ENCODE peak calls at places on chromosomes 12 and 14, in eight cellular contexts. One of them, this sample, is unnamed.

GRCh38 chr12:39368096-39368495 is 74.8 kb downstream of the KIF21A start:
- DNase-seq in AG10803: peak; percentile 33
- DNase-seq in Calu3: no peak
- DNase-seq in lower lobe of right lung: no peak
- DNase-seq in PC-9: no peak
- DNase-seq in choroid plexus epithelial cell: no peak
- DNase-seq in foreskin fibroblast: peak; percentile 6
- DNase-seq in cardiac muscle cell: no peak
- DNase-seq in this sample: no peak

GRCh38 chr14:68520637-68521556 is 272.0 kb downstream of the ZFP36L1 start:
- DNase-seq in AG10803: no peak
- DNase-seq in Calu3: peak; percentile 85
- DNase-seq in lower lobe of right lung: peak; percentile 73
- DNase-seq in PC-9: peak; percentile 86
- DNase-seq in choroid plexus epithelial cell: no peak
- DNase-seq in foreskin fibroblast: no peak
- DNase-seq in cardiac muscle cell: no peak
- DNase-seq in this sample: no peak

GRCh38 chr14:59454131-59454530 is 11.0 kb downstream of the GPR135 start:
- DNase-seq in AG10803: peak; percentile 98
- DNase-seq in Calu3: no peak
- DNase-seq in lower lobe of right lung: no peak
- DNase-seq in PC-9: no peak
- DNase-seq in choroid plexus epithelial cell: peak; percentile 93
- DNase-seq in foreskin fibroblast: peak; percentile 88
- DNase-seq in cardiac muscle cell: no peak
- DNase-seq in this sample: no peak

GRCh38 chr12:96466939-96467751 is 22.2 kb upstream of the CFAP54 start:
- DNase-seq in AG10803: no peak
- DNase-seq in Calu3: peak; percentile 22
- DNase-seq in lower lobe of right lung: no peak
- DNase-seq in PC-9: no peak
- DNase-seq in choroid plexus epithelial cell: no peak
- DNase-seq in foreskin fibroblast: peak; percentile 29
- DNase-seq in cardiac muscle cell: no peak
- DNase-seq in this sample: no peak

GRCh38 chr14:99402283-99402648 is 78.4 kb downstream of the SETD3 start:
- DNase-seq in AG10803: no peak
- DNase-seq in Calu3: no peak
- DNase-seq in lower lobe of right lung: no peak
- DNase-seq in PC-9: no peak
- DNase-seq in choroid plexus epithelial cell: no peak
- DNase-seq in foreskin fibroblast: no peak
- DNase-seq in cardiac muscle cell: no peak
- DNase-seq in this sample: no peak

GRCh38 chr12:78636253-78636855 is 228.2 kb upstream of the SYT1 start:
- DNase-seq in AG10803: peak; percentile 55
- DNase-seq in Calu3: no peak
- DNase-seq in lower lobe of right lung: no peak
- DNase-seq in PC-9: no peak
- DNase-seq in choroid plexus epithelial cell: peak; percentile 28
- DNase-seq in foreskin fibroblast: peak; percentile 11
- DNase-seq in cardiac muscle cell: no peak
- DNase-seq in this sample: no peak

GRCh38 chr12:97276198-97276580 is 186.4 kb upstream of the RMST start:
- DNase-seq in AG10803: no peak
- DNase-seq in Calu3: peak; percentile 4
- DNase-seq in lower lobe of right lung: no peak
- DNase-seq in PC-9: no peak
- DNase-seq in choroid plexus epithelial cell: no peak
- DNase-seq in foreskin fibroblast: no peak
- DNase-seq in cardiac muscle cell: no peak
- DNase-seq in this sample: no peak

GRCh38 chr14:73645248-73645610 is 443 bp downstream of the DNAL1 start:
- DNase-seq in AG10803: no peak
- DNase-seq in Calu3: no peak
- DNase-seq in lower lobe of right lung: no peak
- DNase-seq in PC-9: no peak
- DNase-seq in choroid plexus epithelial cell: no peak
- DNase-seq in foreskin fibroblast: no peak
- DNase-seq in cardiac muscle cell: no peak
- DNase-seq in this sample: no peak

GRCh38 chr12:111557271-111558106 is 41.6 kb downstream of the ATXN2 start:
- DNase-seq in AG10803: peak; percentile 66
- DNase-seq in Calu3: no peak
- DNase-seq in lower lobe of right lung: no peak
- DNase-seq in PC-9: no peak
- DNase-seq in choroid plexus epithelial cell: peak; percentile 30
- DNase-seq in foreskin fibroblast: no peak
- DNase-seq in cardiac muscle cell: no peak
- DNase-seq in this sample: no peak

GRCh38 chr14:63248211-63248610 is 44.0 kb downstream of the RHOJ start:
- DNase-seq in AG10803: peak; percentile 67
- DNase-seq in Calu3: no peak
- DNase-seq in lower lobe of right lung: no peak
- DNase-seq in PC-9: no peak
- DNase-seq in choroid plexus epithelial cell: peak; percentile 55
- DNase-seq in foreskin fibroblast: no peak
- DNase-seq in cardiac muscle cell: no peak
- DNase-seq in this sample: no peak

GRCh38 chr12:112370156-112370555 is 12.1 kb downstream of the HECTD4 start:
- DNase-seq in AG10803: peak; percentile 34
- DNase-seq in Calu3: no peak
- DNase-seq in lower lobe of right lung: no peak
- DNase-seq in PC-9: no peak
- DNase-seq in choroid plexus epithelial cell: peak; percentile 35
- DNase-seq in foreskin fibroblast: no peak
- DNase-seq in cardiac muscle cell: no peak
- DNase-seq in this sample: no peak

GRCh38 chr12:124992874-124993567 is 424 bp upstream of the BRI3BP start:
- DNase-seq in AG10803: no peak
- DNase-seq in Calu3: peak; percentile 92
- DNase-seq in lower lobe of right lung: peak; percentile 65
- DNase-seq in PC-9: peak; percentile 66
- DNase-seq in choroid plexus epithelial cell: peak; percentile 39
- DNase-seq in foreskin fibroblast: peak; percentile 20
- DNase-seq in cardiac muscle cell: peak; percentile 85
- DNase-seq in this sample: peak; percentile 74

GRCh38 chr12:121455766-121456420 is 56.0 kb downstream of the RNF34 start:
- DNase-seq in AG10803: no peak
- DNase-seq in Calu3: no peak
- DNase-seq in lower lobe of right lung: no peak
- DNase-seq in PC-9: no peak
- DNase-seq in choroid plexus epithelial cell: no peak
- DNase-seq in foreskin fibroblast: no peak
- DNase-seq in cardiac muscle cell: no peak
- DNase-seq in this sample: no peak

GRCh38 chr14:35851823-35852222 is 25.7 kb downstream of the BRMS1L start:
- DNase-seq in AG10803: no peak
- DNase-seq in Calu3: no peak
- DNase-seq in lower lobe of right lung: no peak
- DNase-seq in PC-9: no peak
- DNase-seq in choroid plexus epithelial cell: no peak
- DNase-seq in foreskin fibroblast: no peak
- DNase-seq in cardiac muscle cell: no peak
- DNase-seq in this sample: no peak

GRCh38 chr14:90384543-90384911 is 12.3 kb upstream of the CALM1 start:
- DNase-seq in AG10803: peak; percentile 29
- DNase-seq in Calu3: no peak
- DNase-seq in lower lobe of right lung: no peak
- DNase-seq in PC-9: no peak
- DNase-seq in choroid plexus epithelial cell: no peak
- DNase-seq in foreskin fibroblast: no peak
- DNase-seq in cardiac muscle cell: no peak
- DNase-seq in this sample: no peak

GRCh38 chr14:56092761-56093160 is 25.4 kb upstream of the PELI2 start:
- DNase-seq in AG10803: no peak
- DNase-seq in Calu3: no peak
- DNase-seq in lower lobe of right lung: no peak
- DNase-seq in PC-9: no peak
- DNase-seq in choroid plexus epithelial cell: no peak
- DNase-seq in foreskin fibroblast: no peak
- DNase-seq in cardiac muscle cell: no peak
- DNase-seq in this sample: no peak

GRCh38 chr14:76376001-76376404 is at the start of gene ESRRB:
- DNase-seq in AG10803: no peak
- DNase-seq in Calu3: peak; percentile 12
- DNase-seq in lower lobe of right lung: no peak
- DNase-seq in PC-9: no peak
- DNase-seq in choroid plexus epithelial cell: peak; percentile 39
- DNase-seq in foreskin fibroblast: no peak
- DNase-seq in cardiac muscle cell: peak; percentile 61
- DNase-seq in this sample: peak; percentile 7

GRCh38 chr12:12017798-12018197 is 52.9 kb upstream of the BCL2L14 start:
- DNase-seq in AG10803: no peak
- DNase-seq in Calu3: no peak
- DNase-seq in lower lobe of right lung: no peak
- DNase-seq in PC-9: no peak
- DNase-seq in choroid plexus epithelial cell: peak; percentile 32
- DNase-seq in foreskin fibroblast: no peak
- DNase-seq in cardiac muscle cell: peak; percentile 42
- DNase-seq in this sample: no peak

GRCh38 chr12:27787559-27787958 is 7.5 kb upstream of the MANSC4 start:
- DNase-seq in AG10803: peak; percentile 51
- DNase-seq in Calu3: no peak
- DNase-seq in lower lobe of right lung: no peak
- DNase-seq in PC-9: no peak
- DNase-seq in choroid plexus epithelial cell: peak; percentile 22
- DNase-seq in foreskin fibroblast: no peak
- DNase-seq in cardiac muscle cell: no peak
- DNase-seq in this sample: no peak

GRCh38 chr12:100573168-100573498 is 351 bp upstream of the GAS2L3 start:
- DNase-seq in AG10803: no peak
- DNase-seq in Calu3: no peak
- DNase-seq in lower lobe of right lung: no peak
- DNase-seq in PC-9: no peak
- DNase-seq in choroid plexus epithelial cell: no peak
- DNase-seq in foreskin fibroblast: no peak
- DNase-seq in cardiac muscle cell: no peak
- DNase-seq in this sample: no peak

GRCh38 chr12:111759991-111760390 is 6.7 kb upstream of the ALDH2 start:
- DNase-seq in AG10803: no peak
- DNase-seq in Calu3: no peak
- DNase-seq in lower lobe of right lung: no peak
- DNase-seq in PC-9: no peak
- DNase-seq in choroid plexus epithelial cell: no peak
- DNase-seq in foreskin fibroblast: no peak
- DNase-seq in cardiac muscle cell: no peak
- DNase-seq in this sample: no peak

GRCh38 chr14:64549805-64550538 is at the start of gene PPP1R36:
- DNase-seq in AG10803: peak; percentile 39
- DNase-seq in Calu3: peak; percentile 38
- DNase-seq in lower lobe of right lung: peak; percentile 69
- DNase-seq in PC-9: peak; percentile 44
- DNase-seq in choroid plexus epithelial cell: no peak
- DNase-seq in foreskin fibroblast: no peak
- DNase-seq in cardiac muscle cell: peak; percentile 62
- DNase-seq in this sample: no peak

GRCh38 chr14:69786628-69787027 is 10.4 kb downstream of the SLC10A1 start:
- DNase-seq in AG10803: no peak
- DNase-seq in Calu3: no peak
- DNase-seq in lower lobe of right lung: no peak
- DNase-seq in PC-9: no peak
- DNase-seq in choroid plexus epithelial cell: no peak
- DNase-seq in foreskin fibroblast: no peak
- DNase-seq in cardiac muscle cell: no peak
- DNase-seq in this sample: no peak

GRCh38 chr12:13033266-13033875 is 10.8 kb upstream of the FAM234B start:
- DNase-seq in AG10803: peak; percentile 13
- DNase-seq in Calu3: no peak
- DNase-seq in lower lobe of right lung: no peak
- DNase-seq in PC-9: no peak
- DNase-seq in choroid plexus epithelial cell: no peak
- DNase-seq in foreskin fibroblast: no peak
- DNase-seq in cardiac muscle cell: no peak
- DNase-seq in this sample: no peak

GRCh38 chr12:9509464-9510166 is 98.1 kb downstream of the KLRB1 start:
- DNase-seq in AG10803: peak; percentile 59
- DNase-seq in Calu3: peak; percentile 32
- DNase-seq in lower lobe of right lung: no peak
- DNase-seq in PC-9: no peak
- DNase-seq in choroid plexus epithelial cell: peak; percentile 37
- DNase-seq in foreskin fibroblast: no peak
- DNase-seq in cardiac muscle cell: no peak
- DNase-seq in this sample: peak; percentile 60

GRCh38 chr12:29148065-29148957 is 767 bp upstream of the FAR2 start:
- DNase-seq in AG10803: peak; percentile 1
- DNase-seq in Calu3: peak; percentile 27
- DNase-seq in lower lobe of right lung: peak; percentile 60
- DNase-seq in PC-9: peak; percentile 28
- DNase-seq in choroid plexus epithelial cell: peak; percentile 40
- DNase-seq in foreskin fibroblast: peak; percentile 23
- DNase-seq in cardiac muscle cell: no peak
- DNase-seq in this sample: no peak
- TF ChIP-seq CTCF in AG10803: no peak
- TF ChIP-seq CTCF in Calu3: no peak
- TF ChIP-seq CTCF in lower lobe of right lung: no peak
- TF ChIP-seq CTCF in PC-9: no peak
- TF ChIP-seq CTCF in choroid plexus epithelial cell: peak; percentile 25
- TF ChIP-seq CTCF in foreskin fibroblast: no peak
- TF ChIP-seq CTCF in cardiac muscle cell: peak; percentile 2
- TF ChIP-seq CTCF in this sample: no peak

GRCh38 chr14:94681300-94682060 is 69.3 kb downstream of the SERPINA3 start:
- DNase-seq in AG10803: peak; percentile 32
- DNase-seq in Calu3: peak; percentile 58
- DNase-seq in lower lobe of right lung: no peak
- DNase-seq in PC-9: no peak
- DNase-seq in choroid plexus epithelial cell: peak; percentile 81
- DNase-seq in foreskin fibroblast: peak; percentile 20
- DNase-seq in cardiac muscle cell: no peak
- DNase-seq in this sample: peak; percentile 61
- TF ChIP-seq CTCF in AG10803: peak; percentile 70
- TF ChIP-seq CTCF in Calu3: peak; percentile 38
- TF ChIP-seq CTCF in lower lobe of right lung: no peak
- TF ChIP-seq CTCF in PC-9: no peak
- TF ChIP-seq CTCF in choroid plexus epithelial cell: peak; percentile 93
- TF ChIP-seq CTCF in foreskin fibroblast: peak; percentile 15
- TF ChIP-seq CTCF in cardiac muscle cell: peak; percentile 74
- TF ChIP-seq CTCF in this sample: peak; percentile 76

GRCh38 chr14:33307691-33308369 is 369.2 kb downstream of the NPAS3 start:
- DNase-seq in AG10803: peak; percentile 96
- DNase-seq in Calu3: no peak
- DNase-seq in lower lobe of right lung: no peak
- DNase-seq in PC-9: no peak
- DNase-seq in choroid plexus epithelial cell: peak; percentile 9
- DNase-seq in foreskin fibroblast: peak; percentile 18
- DNase-seq in cardiac muscle cell: no peak
- DNase-seq in this sample: no peak

GRCh38 chr14:33309081-33309480 is 370.4 kb downstream of the NPAS3 start:
- DNase-seq in AG10803: no peak
- DNase-seq in Calu3: no peak
- DNase-seq in lower lobe of right lung: no peak
- DNase-seq in PC-9: no peak
- DNase-seq in choroid plexus epithelial cell: no peak
- DNase-seq in foreskin fibroblast: no peak
- DNase-seq in cardiac muscle cell: no peak
- DNase-seq in this sample: no peak
- TF ChIP-seq CTCF in AG10803: no peak
- TF ChIP-seq CTCF in Calu3: no peak
- TF ChIP-seq CTCF in lower lobe of right lung: no peak
- TF ChIP-seq CTCF in PC-9: no peak
- TF ChIP-seq CTCF in choroid plexus epithelial cell: no peak
- TF ChIP-seq CTCF in foreskin fibroblast: no peak
- TF ChIP-seq CTCF in cardiac muscle cell: no peak
- TF ChIP-seq CTCF in this sample: no peak

GRCh38 chr12:81627336-81628189 is 131.6 kb downstream of the PPFIA2 start:
- DNase-seq in AG10803: peak; percentile 48
- DNase-seq in Calu3: peak; percentile 41
- DNase-seq in lower lobe of right lung: no peak
- DNase-seq in PC-9: peak; percentile 2
- DNase-seq in choroid plexus epithelial cell: peak; percentile 79
- DNase-seq in foreskin fibroblast: peak; percentile 1
- DNase-seq in cardiac muscle cell: peak; percentile 81
- DNase-seq in this sample: peak; percentile 77
- TF ChIP-seq CTCF in AG10803: peak; percentile 75
- TF ChIP-seq CTCF in Calu3: no peak
- TF ChIP-seq CTCF in lower lobe of right lung: peak; percentile 52
- TF ChIP-seq CTCF in PC-9: peak; percentile 77
- TF ChIP-seq CTCF in choroid plexus epithelial cell: peak; percentile 67
- TF ChIP-seq CTCF in foreskin fibroblast: peak; percentile 55
- TF ChIP-seq CTCF in cardiac muscle cell: peak; percentile 68
- TF ChIP-seq CTCF in this sample: peak; percentile 51

This sample was measured in LNCaP clone FGC.